ENCODE peak calls at places on chromosomes 1 and 21, in ten cellular contexts. R is GM12878, Y is upper lobe of right lung, M is tibial artery, X is sigmoid colon, Q is aorta, P is heart left ventricle, H is uterus, V is GM23338, B is GM23248. D is an unnamed sample. For H3K27me3, the result is how much of the 10 kb centered on the place peaks cover.

GRCh38 chr21:31557421-31557955 is 102.0 kb upstream of the SOD1 start:
- DNase-seq in R (no peak), Y (peak), M (no peak), X (no peak), Q (peak), P (no peak), H (no peak), V (peak), B (no peak), D (no peak)

GRCh38 chr1:111745670-111746613 is 6.7 kb upstream of the INKA2 start:
- DNase-seq in R (no peak), Y (no peak), M (no peak), X (peak), Q (no peak), P (no peak), H (no peak), V (no peak), B (peak), D (no peak)

GRCh38 chr1:27979151-27979858 is 19.5 kb downstream of the XKR8 start:
- DNase-seq in R (peak), Y (no peak), M (no peak), X (no peak), Q (no peak), P (no peak), H (no peak), V (peak), B (peak), D (no peak)

GRCh38 chr1:116334868-116335649 is 38.0 kb upstream of the ATP1A1 start:
- DNase-seq in R (no peak), Y (no peak), M (no peak), X (no peak), Q (no peak), P (no peak), H (no peak), V (peak), B (no peak), D (no peak)

GRCh38 chr1:228975238-228975929 is 240.1 kb downstream of the RHOU start:
- DNase-seq in R (no peak), Y (no peak), M (no peak), X (no peak), Q (no peak), P (no peak), H (no peak), V (no peak), B (no peak), D (peak)

GRCh38 chr1:40264354-40264781 is 6.3 kb downstream of the ZMPSTE24 start:
- DNase-seq in R (no peak), Y (no peak), M (no peak), X (no peak), Q (no peak), P (no peak), H (no peak), V (no peak), B (peak), D (no peak)

GRCh38 chr1:200644021-200644420 is 23.5 kb upstream of the KIF14 start:
- DNase-seq in R (no peak), Y (no peak), M (no peak), X (no peak), Q (no peak), P (no peak), H (no peak), V (no peak), B (no peak), D (no peak)

GRCh38 chr1:105608713-105609112 is 1447.8 kb upstream of the PRMT6 start:
- DNase-seq in R (no peak), Y (no peak), M (no peak), X (no peak), Q (no peak), P (no peak), H (no peak), V (peak), B (peak), D (no peak)

GRCh38 chr1:111748618-111749337 is 6.9 kb upstream of the DDX20 start:
- DNase-seq in R (no peak), Y (no peak), M (no peak), X (no peak), Q (no peak), P (no peak), H (no peak), V (no peak), B (no peak), D (no peak)

GRCh38 chr1:42913426-42914091 is 45.1 kb downstream of the SLC2A1 start:
- DNase-seq in R (peak), Y (no peak), M (peak), X (no peak), Q (no peak), P (no peak), H (no peak), V (peak), B (peak), D (peak)

GRCh38 chr21:30044447-30045064 is 104.8 kb upstream of the GRIK1 start:
- DNase-seq in R (no peak), Y (no peak), M (no peak), X (no peak), Q (no peak), P (no peak), H (no peak), V (peak), B (peak), D (no peak)

GRCh38 chr1:57770772-57771171 is 346.9 kb upstream of the DAB1 start:
- DNase-seq in R (no peak), Y (no peak), M (no peak), X (no peak), Q (no peak), P (no peak), H (no peak), V (peak), B (peak), D (peak)

GRCh38 chr1:42674682-42675081 is 7.5 kb upstream of the YBX1 start:
- DNase-seq in R (no peak), Y (no peak), M (no peak), X (no peak), Q (no peak), P (no peak), H (no peak), V (no peak), B (no peak), D (no peak)

GRCh38 chr21:43361493-43362296 is 65.2 kb downstream of the SIK1 start:
- DNase-seq in R (peak), Y (no peak), M (peak), X (peak), Q (no peak), P (no peak), H (no peak), V (peak), B (peak), D (peak)

GRCh38 chr1:63277195-63278192 is 44.9 kb upstream of the FOXD3 start:
- DNase-seq in R (no peak), Y (no peak), M (no peak), X (no peak), Q (no peak), P (no peak), H (no peak), V (no peak), B (no peak), D (no peak)

GRCh38 chr1:224621813-224622682 is 5.9 kb downstream of the CNIH3 start:
- DNase-seq in R (no peak), Y (no peak), M (no peak), X (no peak), Q (no peak), P (no peak), H (no peak), V (no peak), B (no peak), D (no peak)

GRCh38 chr1:165187020-165187628 is 169.4 kb downstream of the LMX1A start:
- DNase-seq in R (no peak), Y (no peak), M (no peak), X (no peak), Q (no peak), P (no peak), H (no peak), V (no peak), B (no peak), D (no peak)

GRCh38 chr1:25618433-25618808 is 1.8 kb downstream of the MAN1C1 start:
- DNase-seq in R (no peak), Y (no peak), M (no peak), X (no peak), Q (no peak), P (no peak), H (no peak), V (peak), B (no peak), D (no peak)
- H3K4me3 ChIP-seq in R (no peak), Y (peak), M (peak), X (peak), Q (no peak), P (peak), H (peak), V (peak), B (no peak), D (peak)

GRCh38 chr21:41765393-41765950 is 1.4 kb downstream of the RIPK4 start:
- DNase-seq in R (no peak), Y (no peak), M (no peak), X (peak), Q (peak), P (no peak), H (no peak), V (no peak), B (no peak), D (peak)

GRCh38 chr21:41763398-41763931 is 3.4 kb downstream of the RIPK4 start:
- DNase-seq in R (no peak), Y (no peak), M (no peak), X (no peak), Q (peak), P (no peak), H (no peak), V (peak), B (no peak), D (peak)

GRCh38 chr21:41766051-41766882 is 585 bp downstream of the RIPK4 start:
- DNase-seq in R (no peak), Y (no peak), M (no peak), X (peak), Q (peak), P (no peak), H (no peak), V (no peak), B (peak), D (peak)

GRCh38 chr21:41763996-41764395 is 2.9 kb downstream of the RIPK4 start:
- DNase-seq in R (no peak), Y (no peak), M (no peak), X (no peak), Q (peak), P (no peak), H (no peak), V (no peak), B (no peak), D (no peak)

DNA sequence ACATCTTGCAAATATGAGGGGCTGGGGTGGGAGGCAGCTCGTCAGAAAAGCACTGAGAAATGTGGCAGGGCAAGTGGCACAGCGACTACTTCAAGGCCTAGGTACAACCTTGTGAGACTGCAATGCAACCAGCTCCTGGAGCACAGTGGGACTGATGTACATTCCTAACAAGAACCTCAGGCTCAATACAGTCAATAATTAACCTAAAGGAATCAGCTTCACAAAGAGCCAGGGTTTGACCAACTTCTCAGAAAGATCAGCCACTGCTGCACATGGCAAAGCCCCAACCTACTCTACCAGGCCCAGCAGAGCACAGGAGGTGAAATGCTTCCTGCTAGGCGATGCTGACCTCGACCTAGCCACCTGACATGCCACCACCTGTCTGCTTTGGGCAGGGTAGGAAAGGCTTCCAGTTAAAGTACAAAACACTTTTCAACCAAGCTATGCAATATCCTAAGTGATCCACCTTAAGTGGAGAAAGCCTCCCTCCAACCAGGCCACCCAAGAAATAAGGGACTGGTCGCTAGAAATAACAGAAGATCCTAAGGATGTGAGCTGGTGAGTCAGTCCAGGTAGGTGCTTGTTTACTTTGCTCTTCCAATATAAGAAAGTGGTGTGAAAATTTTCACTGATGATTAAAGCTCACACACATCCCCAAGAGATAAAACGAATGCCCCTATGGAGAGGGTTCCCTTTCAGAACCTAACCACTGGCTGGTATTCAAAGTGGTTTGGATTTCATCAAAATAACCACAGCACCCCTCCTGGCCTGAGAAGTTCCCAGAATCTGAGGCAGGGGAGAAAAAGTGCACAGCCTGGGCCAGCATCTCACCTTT is 2.1 kb downstream of the RIPK4 start:
- DNase-seq in R (no peak), Y (no peak), M (no peak), X (peak), Q (peak), P (no peak), H (no peak), V (no peak), B (no peak), D (peak)
- H3K27me3 ChIP-seq in R (under half), Y (half or more), M (under half), X (half or more), Q (under half), P (half or more), H (under half), V (half or more), B (under half), D (half or more)

DNA sequence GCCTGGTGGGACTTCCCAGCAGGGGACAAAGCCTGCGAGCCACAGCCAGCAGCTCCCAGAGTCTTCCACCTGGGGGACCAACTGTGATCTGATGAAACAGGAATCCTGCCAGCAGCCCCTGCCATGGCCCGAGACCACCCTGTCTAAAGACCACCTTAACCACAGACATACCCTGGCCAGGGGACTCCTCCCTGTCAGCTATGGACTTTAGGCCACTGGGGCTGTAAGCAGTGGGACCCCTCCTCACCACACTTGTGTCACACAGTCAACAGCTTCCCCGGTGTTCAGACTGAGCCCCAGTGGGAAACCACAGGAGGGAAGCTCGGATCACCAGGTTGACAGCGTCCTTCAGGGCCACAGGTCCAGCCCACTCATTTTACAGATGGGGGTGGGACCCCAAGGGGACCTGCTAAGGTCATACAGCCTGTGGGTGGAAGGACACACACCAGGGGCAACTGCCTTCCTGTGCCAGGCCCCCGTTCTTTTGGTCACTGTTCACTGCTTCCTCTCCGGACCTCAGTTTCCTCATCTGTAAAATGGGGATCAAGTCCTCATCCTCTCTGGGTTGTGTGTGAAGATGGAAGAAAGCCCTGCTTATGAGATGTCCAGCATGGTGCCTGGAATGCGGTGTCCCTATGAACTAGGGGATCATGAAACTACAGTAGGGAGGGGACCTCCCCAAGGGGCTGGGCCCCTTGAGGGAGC is 11.4 kb downstream of the EPHA2 start:
- DNase-seq in R (no peak), Y (no peak), M (no peak), X (no peak), Q (no peak), P (no peak), H (no peak), V (no peak), B (no peak), D (no peak)
- H3K4me3 ChIP-seq in R (no peak), Y (peak), M (no peak), X (no peak), Q (no peak), P (peak), H (no peak), V (peak), B (peak), D (no peak)

GRCh38 chr1:208302702-208303101 is 58.5 kb upstream of the PLXNA2 start:
- DNase-seq in R (no peak), Y (no peak), M (no peak), X (no peak), Q (no peak), P (no peak), H (no peak), V (no peak), B (no peak), D (no peak)

GRCh38 chr1:208300084-208300770 is 56.0 kb upstream of the PLXNA2 start:
- DNase-seq in R (no peak), Y (no peak), M (no peak), X (no peak), Q (no peak), P (no peak), H (no peak), V (no peak), B (no peak), D (no peak)

GRCh38 chr1:208304193-208304712 is 60.1 kb upstream of the PLXNA2 start:
- DNase-seq in R (no peak), Y (no peak), M (no peak), X (no peak), Q (no peak), P (no peak), H (no peak), V (no peak), B (no peak), D (no peak)

GRCh38 chr1:208303743-208304142 is 59.6 kb upstream of the PLXNA2 start:
- DNase-seq in R (no peak), Y (no peak), M (no peak), X (no peak), Q (no peak), P (no peak), H (no peak), V (no peak), B (no peak), D (no peak)

DNA sequence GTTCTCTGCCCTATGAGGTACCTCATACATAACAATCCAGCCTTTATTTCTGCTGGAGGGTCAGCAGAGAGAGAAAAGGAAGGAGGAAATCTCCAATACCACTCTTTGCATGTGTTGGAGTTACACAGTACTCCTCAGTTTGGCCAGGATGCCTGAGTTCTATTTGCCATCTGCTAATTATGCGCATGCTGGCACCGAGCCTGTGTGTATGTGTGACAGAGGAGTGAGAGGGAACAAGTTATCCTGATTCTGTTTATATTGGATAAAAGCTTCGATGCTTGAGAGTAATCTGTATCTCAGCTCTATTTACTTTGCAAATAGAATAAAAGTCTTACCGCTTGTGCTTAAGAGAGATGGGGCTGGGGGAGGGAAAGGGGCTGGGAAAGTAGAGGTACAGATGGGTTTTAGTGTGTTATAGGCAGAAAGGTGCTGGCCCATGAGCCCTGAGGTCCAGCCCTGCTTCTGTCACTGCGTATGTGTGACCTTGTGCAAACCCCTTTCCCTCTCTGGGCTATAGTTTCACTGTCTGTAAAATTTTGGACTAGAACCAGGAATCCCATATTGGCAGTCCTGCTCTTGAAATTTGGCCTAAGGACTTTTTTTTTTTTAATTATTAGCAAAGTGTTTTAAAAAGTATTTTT is 54.5 kb upstream of the PLXNA2 start:
- DNase-seq in R (no peak), Y (peak), M (peak), X (no peak), Q (no peak), P (no peak), H (no peak), V (no peak), B (no peak), D (no peak)
- H3K27me3 ChIP-seq in R (under half), Y (under half), M (under half), X (under half), Q (under half), P (under half), H (under half), V (under half), B (under half), D (under half)

GRCh38 chr1:235331391-235331790 is 3.0 kb downstream of the GGPS1 start:
- DNase-seq in R (no peak), Y (no peak), M (no peak), X (no peak), Q (no peak), P (no peak), H (no peak), V (no peak), B (peak), D (no peak)
- H3K4me3 ChIP-seq in R (peak), Y (no peak), M (no peak), X (no peak), Q (no peak), P (no peak), H (no peak), V (peak), B (peak), D (no peak)

DNA sequence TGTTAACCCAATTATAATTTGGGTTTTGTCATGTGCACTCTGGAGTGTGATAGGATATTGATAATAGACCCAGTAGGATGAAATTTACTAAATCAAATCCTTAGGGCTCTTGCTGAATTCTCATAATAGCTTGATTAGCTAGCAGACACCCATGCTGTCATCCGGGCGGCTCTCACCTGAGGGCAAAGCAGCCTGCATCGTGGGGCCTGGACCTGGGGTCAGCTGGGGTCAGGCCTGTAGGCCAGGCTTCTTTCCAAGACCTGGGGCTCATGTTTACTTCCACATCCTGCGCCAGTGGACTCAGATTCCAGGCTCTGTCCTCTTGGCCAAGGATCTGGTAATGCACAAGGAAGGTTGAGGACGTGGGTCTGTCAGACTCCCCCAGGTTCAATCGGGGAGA is 486.3 kb downstream of the NPHP4 start:
- DNase-seq in R (no peak), Y (peak), M (no peak), X (no peak), Q (peak), P (no peak), H (no peak), V (no peak), B (no peak), D (no peak)
- H3K27me3 ChIP-seq in R (under half), Y (under half), M (under half), X (under half), Q (under half), P (under half), H (under half), V (under half), B (under half), D (under half)